ENCODE peak calls at places on chromosomes 11 and 22, in seven cellular contexts. N is astrocyte of the spinal cord, Z is thyroid gland, A is cardiac fibroblast, O is hepatocyte, D is GM23248, K is ELF-1. J is an unnamed sample.
A peak's percentile ranks its signal among the peaks of the same experiment; 100 is the strongest.

GRCh38 chr22:19456541-19456940 is 9.0 kb upstream of the C22orf39 start:
- DNase-seq in D (no peak), N (no peak), Z (no peak), K (no peak), O (no peak), A (no peak), J (no peak)

GRCh38 chr11:103086461-103086860 is 5.5 kb downstream of the DCUN1D5 start:
- DNase-seq in A (peak; percentile 39), N (no peak), D (peak; percentile 48), O (no peak), Z (no peak), K (no peak), J (no peak)

GRCh38 chr11:94934362-94934761 is 39.0 kb downstream of the CWC15 start:
- DNase-seq in N (peak; percentile 78), A (peak; percentile 62), K (peak; percentile 26), D (peak; percentile 73), O (peak; percentile 32), Z (no peak), J (no peak)

GRCh38 chr11:80371931-80372330 is 931.1 kb upstream of the TENM4 start:
- DNase-seq in K (no peak), N (no peak), D (no peak), Z (no peak), A (no peak), O (no peak), J (no peak)

GRCh38 chr11:75639752-75640151 is 29.1 kb downstream of the MAP6 start:
- DNase-seq in N (peak; percentile 59), A (peak; percentile 51), D (peak; percentile 38), K (peak; percentile 10), O (peak; percentile 67), Z (peak; percentile 97), J (peak; percentile 20)

GRCh38 chr11:18617688-18618340 is 16.3 kb downstream of the SPTY2D1 start:
- DNase-seq in Z (no peak), A (peak; percentile 57), O (no peak), N (peak; percentile 83), K (no peak), D (peak; percentile 17), J (no peak)

GRCh38 chr11:27388869-27389268 is 25.9 kb upstream of the CCDC34 start:
- DNase-seq in Z (no peak), K (no peak), A (no peak), N (no peak), D (no peak), O (no peak), J (no peak)

GRCh38 chr11:20134991-20135736 is 25.1 kb downstream of the DBX1 start:
- DNase-seq in O (no peak), D (peak; percentile 37), A (no peak), Z (no peak), N (no peak), K (peak; percentile 11), J (no peak)

GRCh38 chr22:33299245-33299956 is 241.2 kb upstream of the SYN3 start:
- DNase-seq in D (no peak), Z (peak; percentile 62), K (no peak), O (no peak), N (no peak), A (no peak), J (peak; percentile 83)